ENCODE peak calls at places on chromosomes 16 and 17, in four cellular contexts. A, F, D and G are unnamed samples.

GRCh38 chr16:21001262-21001661 is 100.7 kb downstream of the LYRM1 start:
- DNase-seq in A (peak), F (peak), D (peak), G (no peak)

GRCh38 chr17:67098022-67098421 is 53.7 kb downstream of the CACNG1 start:
- DNase-seq in D (no peak), F (no peak), A (no peak), G (no peak)

GRCh38 chr16:27096375-27096774 is 29.6 kb downstream of the C16orf82 start:
- DNase-seq in F (no peak), A (no peak), D (no peak), G (no peak)

GRCh38 chr16:86363836-86364618 is 146.3 kb upstream of the FOXF1 start:
- DNase-seq in F (no peak), D (no peak), A (no peak), G (no peak)

GRCh38 chr17:62790554-62790953 is 17.6 kb downstream of the MARCHF10 start:
- DNase-seq in F (no peak), D (no peak), A (no peak), G (no peak)

GRCh38 chr17:49106366-49107210 is 26.0 kb upstream of the B4GALNT2 start:
- DNase-seq in F (no peak), D (no peak), A (no peak), G (peak)

GRCh38 chr16:85462405-85463227 is 150.5 kb upstream of the GSE1 start:
- DNase-seq in F (no peak), D (peak), A (no peak), G (no peak)

GRCh38 chr17:16986391-16986790 is 14.5 kb upstream of the TNFRSF13B start:
- DNase-seq in D (no peak), A (peak), F (no peak), G (no peak)

GRCh38 chr16:4323845-4324478 is 8.1 kb downstream of the GLIS2 start:
- DNase-seq in D (no peak), F (peak), A (no peak), G (no peak)

GRCh38 chr17:5122586-5123342 is 6.9 kb downstream of the USP6 start:
- DNase-seq in F (no peak), D (no peak), A (no peak), G (peak)

GRCh38 chr17:1170739-1171138 is 9.0 kb downstream of the ABR start:
- DNase-seq in D (no peak), A (peak), F (no peak), G (no peak)

GRCh38 chr16:55488306-55488705 is 9.3 kb downstream of the MMP2 start:
- DNase-seq in A (no peak), D (no peak), F (no peak), G (no peak)

GRCh38 chr17:58344047-58344790 is 7.8 kb downstream of the SUPT4H1 start:
- DNase-seq in F (no peak), A (peak), D (peak), G (no peak)

GRCh38 chr16:2836646-2837508 is 6.8 kb downstream of the ZG16B start:
- DNase-seq in D (no peak), A (no peak), F (peak), G (no peak)

GRCh38 chr16:3879887-3880564 is 487 bp downstream of the CREBBP start:
- DNase-seq in D (peak), F (peak), A (peak), G (peak)